ENCODE peak calls at places on chromosomes 7 and 10, in six cellular contexts. P is H9, K is left ventricle myocardium inferior, B is suprapubic skin, Z is uterus, A is A549. W is an unnamed sample.

GRCh38 chr7:134324107-134324506 is 7.4 kb upstream of the SLC35B4 start:
- DNase-seq in A (no peak), Z (no peak), P (no peak), K (no peak), B (no peak), W (no peak)

GRCh38 chr10:113644185-113645120 is 19.4 kb downstream of the NRAP start:
- DNase-seq in A (no peak), B (no peak), Z (no peak), K (no peak), P (no peak), W (no peak)

GRCh38 chr7:131173148-131173890 is 154.4 kb upstream of the MKLN1 start:
- DNase-seq in K (no peak), A (peak; percentile 90), B (no peak), P (no peak), Z (no peak), W (no peak)

GRCh38 chr7:102451371-102452054 is 13.2 kb downstream of the ALKBH4 start:
- DNase-seq in Z (no peak), K (no peak), P (peak; percentile 78), A (no peak), B (no peak), W (no peak)

GRCh38 chr7:108135446-108136190 is 5.5 kb upstream of the LAMB4 start:
- DNase-seq in Z (no peak), B (no peak), A (no peak), P (no peak), K (no peak), W (no peak)

GRCh38 chr7:2195403-2196246 is 37.1 kb downstream of the MAD1L1 start:
- DNase-seq in P (no peak), K (peak; percentile 59), A (no peak), B (no peak), Z (no peak), W (no peak)

GRCh38 chr10:122419890-122420623 is 34.4 kb upstream of the ARMS2 start:
- DNase-seq in K (no peak), Z (no peak), P (no peak), A (no peak), B (no peak), W (no peak)

GRCh38 chr7:5582532-5582935 is 158.9 kb upstream of the TNRC18 start:
- DNase-seq in Z (no peak), B (no peak), K (no peak), P (no peak), A (no peak), W (no peak)

GRCh38 chr10:77849039-77849664 is 77.4 kb downstream of the DLG5 start:
- DNase-seq in B (no peak), Z (no peak), A (no peak), P (no peak), K (no peak), W (no peak)

GRCh38 chr7:141355057-141355456 is 196.2 kb upstream of the AGK start:
- DNase-seq in B (no peak), A (no peak), Z (no peak), P (no peak), K (no peak), W (no peak)

DNA sequence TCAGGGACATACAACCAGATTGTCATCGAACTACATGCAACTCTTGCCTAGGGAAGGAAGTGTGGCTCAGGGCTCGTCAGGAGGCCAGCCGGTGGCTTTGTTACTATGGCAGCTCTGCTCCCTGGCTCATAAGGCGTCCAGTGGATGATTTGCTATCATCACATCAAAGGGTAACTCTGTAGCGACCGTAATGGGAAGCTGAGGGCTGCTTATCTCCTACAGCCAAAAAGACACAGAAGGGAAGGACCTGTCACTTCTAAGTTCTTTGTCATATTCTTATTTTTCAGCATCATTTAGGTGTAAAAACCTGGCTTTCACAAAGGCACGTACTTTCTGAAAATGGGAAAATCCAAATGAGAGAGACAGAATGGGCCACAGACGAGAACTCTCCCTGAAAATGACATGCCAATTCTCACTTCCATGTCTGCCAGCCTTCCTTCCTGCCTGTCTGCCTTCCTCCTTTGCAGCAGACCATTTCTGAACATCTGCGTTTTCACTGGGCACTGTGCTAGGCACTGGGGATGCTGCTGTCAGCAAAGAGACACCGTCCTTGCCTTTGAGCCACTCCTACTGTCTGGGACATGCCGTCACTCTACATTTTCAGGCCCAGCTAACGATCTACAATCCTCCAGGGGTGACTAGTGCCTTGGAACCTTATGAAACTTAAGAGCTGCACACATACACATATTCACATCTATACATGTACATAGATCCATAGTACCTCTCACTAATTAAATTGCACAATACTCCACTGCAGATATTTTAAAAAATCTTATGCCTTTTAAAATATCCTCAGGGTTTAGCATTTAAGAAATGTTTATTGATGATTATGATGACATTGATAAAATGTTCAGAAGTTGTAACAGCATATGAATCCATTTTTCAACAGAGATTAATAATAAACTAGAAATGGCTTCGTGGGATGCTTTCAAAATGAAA is 26.9 kb downstream of the ENKUR start:
- DNase-seq in K (no peak), B (no peak), Z (no peak), A (no peak), P (no peak), W (no peak)
- H3K9me3 ChIP-seq in K (no peaks in the 10 kb centered on the region), B (no peaks in the 10 kb centered on the region), Z (no peaks in the 10 kb centered on the region), A (no peaks in the 10 kb centered on the region), P (no peaks in the 10 kb centered on the region), W (no peaks in the 10 kb centered on the region)

DNA sequence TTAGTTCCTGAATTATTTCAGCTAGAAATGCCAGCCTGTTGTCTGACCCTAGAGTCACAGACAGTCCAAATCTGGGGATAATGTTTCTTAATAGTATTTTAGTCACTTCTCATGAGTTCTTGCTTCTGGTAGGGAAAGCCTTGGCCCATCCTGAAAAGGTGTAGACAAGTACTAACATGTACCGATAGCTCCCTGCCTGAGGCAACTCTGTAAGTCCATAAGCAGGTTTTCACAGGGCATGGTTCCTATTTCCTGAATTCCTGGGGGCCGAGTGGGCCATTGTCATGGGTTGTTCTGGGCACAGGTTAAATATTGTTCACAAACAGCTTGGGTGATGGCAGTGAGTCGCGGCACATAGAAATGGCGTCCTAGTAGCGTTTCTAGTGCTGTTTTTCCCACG is 3.1 kb upstream of the ZNF117 start:
- DNase-seq in B (no peak), Z (no peak), A (no peak), P (no peak), K (no peak), W (no peak)
- H3K9me3 ChIP-seq in B (peaks cover 26% of the 10 kb centered on the region), Z (peaks cover 17% of the 10 kb centered on the region), A (peaks cover 74% of the 10 kb centered on the region), P (peaks cover 45% of the 10 kb centered on the region), K (peaks cover 82% of the 10 kb centered on the region), W (peaks cover 6% of the 10 kb centered on the region)

DNA sequence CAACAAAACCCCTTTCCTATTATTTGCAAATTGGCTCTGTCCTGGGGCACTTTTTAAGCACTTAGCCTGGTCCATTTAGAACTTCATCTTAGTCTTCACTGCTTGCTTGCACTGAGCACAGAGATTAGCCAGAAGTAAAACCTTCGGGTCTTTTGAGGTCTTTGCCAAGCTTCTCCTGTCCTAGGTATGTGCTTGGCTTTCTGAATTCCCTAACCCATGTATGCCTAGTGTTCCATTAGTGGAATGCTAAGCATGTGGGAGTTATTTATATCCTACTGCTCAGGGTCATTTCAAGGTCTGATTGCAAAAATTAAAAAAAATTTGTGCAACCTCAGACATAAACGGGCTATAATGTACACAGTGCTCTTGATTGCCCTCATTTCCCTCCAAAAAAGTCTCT is 18.0 kb downstream of the ZNF37A start:
- DNase-seq in Z (no peak), K (no peak), B (no peak), A (no peak), P (no peak), W (no peak)
- H3K9me3 ChIP-seq in Z (peaks cover 92% of the 10 kb centered on the region), K (peaks cover 98% of the 10 kb centered on the region), B (peaks cover 61% of the 10 kb centered on the region), A (peaks cover 80% of the 10 kb centered on the region), P (peaks cover 46% of the 10 kb centered on the region), W (peaks cover 32% of the 10 kb centered on the region)

GRCh38 chr7:57328963-57329362 is 121.0 kb upstream of the ZNF716 start:
- DNase-seq in A (no peak), K (no peak), Z (no peak), P (no peak), B (no peak), W (no peak)

GRCh38 chr7:57327081-57327480 is 122.9 kb upstream of the ZNF716 start:
- DNase-seq in A (no peak), P (no peak), K (no peak), Z (no peak), B (no peak), W (no peak)

GRCh38 chr7:57328457-57328856 is 121.5 kb upstream of the ZNF716 start:
- DNase-seq in Z (no peak), K (peak; percentile 89), P (no peak), A (no peak), B (no peak), W (no peak)
- H3K9me3 ChIP-seq in Z (no peaks in the 10 kb centered on the region), K (peaks cover 56% of the 10 kb centered on the region), P (peaks cover 76% of the 10 kb centered on the region), A (no peaks in the 10 kb centered on the region), B (peaks cover 34% of the 10 kb centered on the region), W (peaks cover 2% of the 10 kb centered on the region)

DNA sequence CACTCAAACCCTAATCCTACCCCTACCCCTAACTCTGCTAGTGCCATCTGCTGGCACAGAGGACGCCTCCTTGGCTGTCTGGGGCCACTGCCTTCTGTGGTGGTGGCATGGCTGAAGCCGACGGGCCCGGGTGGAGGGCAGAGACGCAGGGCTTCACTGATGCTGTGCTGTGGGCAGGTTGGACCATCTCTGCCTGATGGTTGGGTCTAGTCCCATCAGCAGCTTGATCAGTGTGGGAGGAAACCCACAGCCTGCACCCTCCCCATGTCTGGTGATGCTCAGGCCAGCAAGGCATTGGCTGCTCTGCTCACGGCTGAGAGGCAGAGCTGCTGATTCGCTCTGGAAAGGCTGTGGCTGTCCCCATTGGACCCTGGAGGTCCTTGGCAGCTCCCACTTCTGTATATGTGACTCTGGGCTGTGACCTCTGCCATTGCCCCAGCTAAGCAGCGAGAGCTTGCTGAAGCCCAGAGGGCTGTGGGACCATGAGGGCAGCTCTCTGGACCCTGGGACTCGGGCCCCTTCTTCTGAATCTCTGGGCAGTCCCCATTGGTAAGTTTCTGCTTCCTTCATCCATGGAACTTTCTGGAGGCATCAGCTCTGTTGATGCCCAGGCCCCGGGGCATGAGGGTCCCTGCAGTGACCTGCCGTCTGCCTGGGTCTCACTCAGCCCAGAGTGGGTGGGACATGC is at the start of gene SCART1:
- DNase-seq in P (no peak), Z (no peak), A (no peak), K (no peak), B (no peak), W (peak; percentile 37)
- H3K9me3 ChIP-seq in P (peaks cover 89% of the 10 kb centered on the region), Z (no peaks in the 10 kb centered on the region), A (peaks cover 14% of the 10 kb centered on the region), K (peaks cover 16% of the 10 kb centered on the region), B (peaks cover 8% of the 10 kb centered on the region), W (no peaks in the 10 kb centered on the region)

GRCh38 chr7:158461824-158462223 is 125.8 kb downstream of the PTPRN2 start:
- DNase-seq in A (no peak), B (no peak), Z (no peak), P (no peak), K (no peak), W (no peak)

GRCh38 chr7:158460665-158461064 is 127.0 kb downstream of the PTPRN2 start:
- DNase-seq in Z (no peak), A (no peak), P (no peak), B (no peak), K (no peak), W (no peak)

GRCh38 chr7:158454631-158455030 is 133.0 kb downstream of the PTPRN2 start:
- DNase-seq in A (no peak), P (no peak), Z (no peak), K (no peak), B (no peak), W (no peak)

GRCh38 chr7:158458716-158459282 is 128.8 kb downstream of the PTPRN2 start:
- DNase-seq in B (no peak), K (no peak), P (no peak), A (no peak), Z (no peak), W (no peak)

DNA sequence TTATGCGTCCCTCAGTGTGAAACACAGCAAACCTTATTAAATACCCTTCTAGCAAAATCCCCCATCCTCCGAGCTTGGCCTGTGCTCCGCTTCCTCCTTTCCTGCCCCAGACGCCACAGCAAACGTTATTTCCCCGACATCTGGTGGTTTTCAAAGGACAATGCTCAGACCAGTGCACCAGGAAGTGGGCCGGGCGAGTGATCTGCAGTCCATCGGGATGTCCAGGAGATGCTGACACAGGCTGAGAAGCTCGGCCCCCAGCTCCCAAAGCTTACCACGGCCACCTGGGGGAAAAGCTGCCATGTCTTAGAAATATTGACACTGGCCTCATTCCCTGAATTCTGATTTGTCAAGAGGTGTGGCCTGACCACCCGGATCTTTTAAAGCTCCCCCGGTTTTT is 129.5 kb downstream of the PTPRN2 start:
- DNase-seq in Z (no peak), K (no peak), P (no peak), B (no peak), A (no peak), W (no peak)
- H3K9me3 ChIP-seq in Z (no peaks in the 10 kb centered on the region), K (no peaks in the 10 kb centered on the region), P (no peaks in the 10 kb centered on the region), B (no peaks in the 10 kb centered on the region), A (no peaks in the 10 kb centered on the region), W (no peaks in the 10 kb centered on the region)